ENCODE peak calls at places on chromosomes 3 and 15, in six cellular contexts. E is prostate gland, G is cardiac fibroblast, U is esophagus squamous epithelium, I is heart right ventricle, P is sigmoid colon. B is an unnamed sample.

GRCh38 chr15:27601239-27601942 is 497.7 kb downstream of the OCA2 start:
- DNase-seq in G (no peak), I (no peak), P (no peak), E (no peak), U (no peak), B (no peak)

GRCh38 chr15:85579011-85579701 is 198.8 kb downstream of the AKAP13 start:
- DNase-seq in E (no peak), P (no peak), I (peak; percentile 31), G (peak; percentile 35), U (no peak), B (no peak)

GRCh38 chr3:29195055-29195454 is 85.8 kb upstream of the RBMS3 start:
- DNase-seq in E (no peak), I (no peak), G (no peak), U (no peak), P (no peak), B (no peak)

GRCh38 chr15:40982855-40983254 is 29.6 kb downstream of the CHAC1 start:
- DNase-seq in I (peak; percentile 32), P (no peak), E (no peak), U (no peak), G (peak; percentile 84), B (no peak)

GRCh38 chr3:197795200-197795599 is 4.1 kb downstream of the LRCH3 start:
- DNase-seq in G (peak; percentile 67), I (no peak), U (no peak), E (no peak), P (no peak), B (peak; percentile 27)

GRCh38 chr15:43025150-43025549 is 80.7 kb downstream of the UBR1 start:
- DNase-seq in U (no peak), I (no peak), E (no peak), P (no peak), G (no peak), B (no peak)

GRCh38 chr15:34360298-34360697 is 6.7 kb downstream of the LPCAT4 start:
- DNase-seq in G (no peak), E (no peak), I (no peak), P (no peak), U (no peak), B (no peak)

GRCh38 chr15:52148409-52148808 is 35.8 kb upstream of the BCL2L10 start:
- DNase-seq in I (no peak), E (no peak), G (no peak), P (no peak), U (no peak), B (no peak)

GRCh38 chr3:194886836-194887235 is 201.2 kb downstream of the FAM43A start:
- DNase-seq in P (no peak), E (no peak), U (no peak), I (no peak), G (no peak), B (no peak)

GRCh38 chr15:58431221-58432149 is at the start of gene LIPC:
- DNase-seq in I (no peak), U (no peak), P (no peak), E (no peak), G (no peak), B (no peak)

GRCh38 chr15:101641134-101641764 is 10.9 kb downstream of the TM2D3 start:
- DNase-seq in U (peak; percentile 9), P (peak; percentile 77), G (peak; percentile 88), E (peak; percentile 57), I (peak; percentile 59), B (peak; percentile 45)

GRCh38 chr3:130508970-130509369 is 8.0 kb upstream of the COL6A6 start:
- DNase-seq in I (peak; percentile 51), U (no peak), P (no peak), E (no peak), G (peak; percentile 40), B (no peak)

GRCh38 chr3:51353566-51354140 is 31.4 kb upstream of the MANF start:
- DNase-seq in G (peak; percentile 63), I (no peak), P (peak; percentile 18), U (no peak), E (no peak), B (no peak)

DNA sequence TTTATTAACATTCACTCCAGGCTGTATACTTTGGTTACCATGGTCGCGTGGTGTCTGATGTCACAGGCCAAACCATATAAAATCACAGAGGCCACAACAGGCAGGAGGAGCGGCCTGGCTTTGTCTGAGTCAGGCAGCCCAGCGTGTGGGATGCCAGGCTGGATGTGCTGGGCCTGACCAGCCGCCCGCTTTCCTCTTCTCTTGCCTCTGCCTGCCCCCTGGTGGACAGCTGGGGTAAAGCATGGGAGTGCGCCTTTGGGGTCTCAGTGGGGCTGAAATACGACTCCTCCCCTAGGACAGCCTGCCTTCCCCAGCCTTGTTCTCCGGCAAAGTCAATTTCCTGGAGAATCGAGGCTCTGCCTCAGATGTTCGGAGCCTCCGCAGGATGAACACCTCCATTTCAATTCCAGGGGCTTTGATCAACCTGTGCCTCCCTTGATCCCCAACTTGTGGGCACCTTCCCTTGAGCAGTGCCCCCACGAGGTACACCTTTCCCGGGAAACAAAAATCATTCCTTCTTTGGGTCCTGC is 78.2 kb downstream of the CCNL1 start:
- DNase-seq in I (peak; percentile 91), U (no peak), P (peak; percentile 94), E (peak; percentile 87), G (peak; percentile 94), B (peak; percentile 91)
- H3K4me3 ChIP-seq in I (no peak overlapping the region), U (no peak overlapping the region), P (no peak overlapping the region), E (no peak overlapping the region), G (no peak overlapping the region), B (peak overlapping the region; percentile 42)

GRCh38 chr15:31078461-31078860 is 23.1 kb downstream of the TRPM1 start:
- DNase-seq in I (no peak), G (no peak), E (no peak), P (no peak), U (no peak), B (no peak)

GRCh38 chr15:31079519-31079918 is 22.0 kb downstream of the TRPM1 start:
- DNase-seq in E (no peak), U (no peak), I (no peak), G (no peak), P (no peak), B (no peak)

GRCh38 chr15:31081568-31082250 is 19.8 kb downstream of the TRPM1 start:
- DNase-seq in P (no peak), E (no peak), I (no peak), U (no peak), G (no peak), B (no peak)

GRCh38 chr15:31082771-31083393 is 18.6 kb downstream of the TRPM1 start:
- DNase-seq in G (no peak), P (no peak), E (peak; percentile 53), I (no peak), U (no peak), B (no peak)

GRCh38 chr15:31080618-31081017 is 20.9 kb downstream of the TRPM1 start:
- DNase-seq in P (peak; percentile 73), U (no peak), I (peak; percentile 69), E (no peak), G (peak; percentile 70), B (no peak)
- H3K4me3 ChIP-seq in P (no peak overlapping the region), U (no peak overlapping the region), I (no peak overlapping the region), E (no peak overlapping the region), G (peak overlapping the region; percentile 23), B (peak overlapping the region; percentile 51)

GRCh38 chr15:97875025-97875512 is 85.4 kb upstream of the ARRDC4 start:
- DNase-seq in U (no peak), E (no peak), I (no peak), P (no peak), G (no peak), B (no peak)
- H3K4me3 ChIP-seq in U (peak overlapping the region; percentile 30), E (no peak overlapping the region), I (peak overlapping the region; percentile 8), P (peak overlapping the region; percentile 32), G (no peak overlapping the region), B (no peak overlapping the region)

GRCh38 chr3:118445036-118445435 is 589.6 kb downstream of the IGSF11 start:
- DNase-seq in P (no peak), G (no peak), I (no peak), U (no peak), E (no peak), B (no peak)

GRCh38 chr3:118447326-118447725 is 587.3 kb downstream of the IGSF11 start:
- DNase-seq in G (no peak), E (no peak), U (no peak), P (no peak), I (no peak), B (no peak)
- H3K4me3 ChIP-seq in G (no peak overlapping the region), E (no peak overlapping the region), U (no peak overlapping the region), P (no peak overlapping the region), I (no peak overlapping the region), B (no peak overlapping the region)

GRCh38 chr15:45458746-45459403 is 63.7 kb downstream of the SLC30A4 start:
- DNase-seq in I (peak; percentile 49), P (peak; percentile 76), G (peak; percentile 59), E (peak; percentile 70), U (no peak), B (no peak)
- H3K4me3 ChIP-seq in I (peak overlapping the region; percentile 32), P (peak overlapping the region; percentile 52), G (peak overlapping the region; percentile 12), E (peak overlapping the region; percentile 27), U (peak overlapping the region; percentile 46), B (peak overlapping the region; percentile 68)

DNA sequence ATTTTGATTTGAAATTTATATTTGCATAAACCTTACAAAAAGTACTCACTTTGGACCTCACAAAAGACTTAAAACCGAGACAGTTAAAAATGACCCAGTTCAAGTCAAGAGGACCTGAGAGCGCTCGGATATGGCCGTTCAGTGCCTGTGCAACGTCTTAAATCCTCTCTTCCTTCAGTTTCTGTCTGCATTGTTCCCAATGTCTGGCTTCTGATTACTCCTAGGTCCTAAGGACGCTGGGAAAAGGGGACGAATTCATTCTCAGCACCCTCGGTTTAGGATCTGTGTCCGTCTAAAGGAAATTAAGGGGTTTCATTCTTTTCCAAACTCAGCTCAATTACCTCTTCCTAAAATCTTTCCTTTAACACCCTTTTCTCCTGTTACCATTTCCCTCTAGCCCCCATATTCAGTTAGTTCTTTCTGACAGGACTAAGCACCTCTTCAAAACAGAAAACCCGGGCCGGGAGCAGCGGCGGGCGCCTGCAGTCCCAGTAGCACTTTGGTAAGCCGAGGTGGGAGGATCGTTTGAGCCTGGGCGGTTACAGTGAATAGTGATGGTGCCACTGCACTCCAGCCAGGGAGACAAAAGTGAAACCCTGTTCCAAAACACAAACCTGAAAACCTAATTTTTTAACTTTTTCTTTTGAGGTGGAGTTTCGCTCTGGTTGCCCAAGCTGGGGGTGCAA is 931 bp downstream of the DPPA4 start:
- DNase-seq in U (no peak), E (no peak), P (no peak), G (peak; percentile 59), I (no peak), B (no peak)
- H3K4me3 ChIP-seq in U (peak overlapping the region; percentile 27), E (no peak overlapping the region), P (peak overlapping the region; percentile 34), G (peak overlapping the region; percentile 11), I (peak overlapping the region; percentile 5), B (peak overlapping the region; percentile 73)

GRCh38 chr3:73727117-73727802 is 102.5 kb upstream of the PDZRN3 start:
- DNase-seq in G (peak; percentile 96), E (no peak), I (no peak), P (peak; percentile 82), U (no peak), B (no peak)

GRCh38 chr3:73723596-73723995 is 98.9 kb upstream of the PDZRN3 start:
- DNase-seq in G (no peak), E (no peak), U (no peak), P (no peak), I (no peak), B (no peak)

GRCh38 chr3:73729969-73730440 is 105.3 kb upstream of the PDZRN3 start:
- DNase-seq in E (no peak), G (no peak), P (peak; percentile 73), U (no peak), I (no peak), B (no peak)

GRCh38 chr3:73733796-73734195 is 109.1 kb upstream of the PDZRN3 start:
- DNase-seq in U (no peak), E (no peak), G (no peak), P (no peak), I (no peak), B (no peak)

GRCh38 chr3:73727854-73728253 is 103.1 kb upstream of the PDZRN3 start:
- DNase-seq in P (no peak), G (peak; percentile 16), E (no peak), U (no peak), I (no peak), B (no peak)
- H3K4me3 ChIP-seq in P (no peak overlapping the region), G (no peak overlapping the region), E (no peak overlapping the region), U (no peak overlapping the region), I (no peak overlapping the region), B (no peak overlapping the region)

GRCh38 chr3:42061711-42062408 is 29.3 kb upstream of the TRAK1 start:
- DNase-seq in G (peak; percentile 96), U (no peak), P (peak; percentile 92), E (no peak), I (peak; percentile 74), B (peak; percentile 65)
- H3K4me3 ChIP-seq in G (no peak overlapping the region), U (no peak overlapping the region), P (no peak overlapping the region), E (no peak overlapping the region), I (no peak overlapping the region), B (peak overlapping the region; percentile 49)